ENCODE peak calls at places on chromosome 16, in ten cellular contexts. F, R, T, V, X, W, Y, N, Q and P are unnamed samples.

GRCh38 chr16:47886631-47887415 is 269.0 kb downstream of the ABCC12 start:
- DNase-seq in F (peak; percentile 15), R (no peak), T (no peak), V (no peak), X (no peak), W (no peak), Y (no peak), N (no peak), Q (no peak), P (no peak)

GRCh38 chr16:70759666-70760065 is 41.3 kb downstream of the VAC14 start:
- DNase-seq in F (no peak), R (no peak), T (no peak), V (no peak), X (no peak), W (no peak), Y (no peak), N (no peak), Q (no peak), P (no peak)

GRCh38 chr16:795580-796229 is 4.8 kb downstream of the GNG13 start:
- DNase-seq in F (no peak), R (peak; percentile 39), T (no peak), V (no peak), X (no peak), W (no peak), Y (no peak), N (no peak), Q (no peak), P (no peak)

GRCh38 chr16:85662976-85663830 is 25.6 kb downstream of the GINS2 start:
- DNase-seq in F (no peak), R (no peak), T (no peak), V (peak; percentile 10), X (no peak), W (no peak), Y (no peak), N (no peak), Q (no peak), P (no peak)

GRCh38 chr16:56807011-56807675 is 57.9 kb upstream of the SLC12A3 start:
- DNase-seq in F (no peak), R (no peak), T (no peak), V (no peak), X (no peak), W (no peak), Y (peak; percentile 44), N (no peak), Q (no peak), P (no peak)

GRCh38 chr16:2980227-2981176 is at the start of gene PKMYT1:
- DNase-seq in F (peak; percentile 45), R (peak; percentile 98), T (peak; percentile 91), V (peak; percentile 94), X (peak; percentile 88), W (peak; percentile 86), Y (peak; percentile 76), N (peak; percentile 91), Q (peak; percentile 95), P (peak; percentile 84)

GRCh38 chr16:66878067-66878466 is 2.2 kb upstream of the PDP2 start:
- DNase-seq in F (no peak), R (no peak), T (no peak), V (no peak), X (no peak), W (no peak), Y (peak; percentile 62), N (no peak), Q (no peak), P (no peak)

GRCh38 chr16:47779201-47780016 is 318.3 kb downstream of the PHKB start:
- DNase-seq in F (no peak), R (peak; percentile 10), T (no peak), V (no peak), X (no peak), W (no peak), Y (peak; percentile 15), N (no peak), Q (no peak), P (no peak)

GRCh38 chr16:19153876-19154275 is 14.2 kb upstream of the SYT17 start:
- DNase-seq in F (no peak), R (peak; percentile 41), T (no peak), V (no peak), X (no peak), W (no peak), Y (no peak), N (no peak), Q (no peak), P (no peak)

GRCh38 chr16:9518054-9518453 is 426.6 kb downstream of the HAPSTR1 start:
- DNase-seq in F (no peak), R (no peak), T (no peak), V (peak; percentile 59), X (no peak), W (no peak), Y (no peak), N (no peak), Q (no peak), P (no peak)

GRCh38 chr16:66844342-66845079 is at the start of gene CA7:
- DNase-seq in F (no peak), R (peak; percentile 57), T (no peak), V (no peak), X (no peak), W (no peak), Y (no peak), N (no peak), Q (no peak), P (no peak)